ENCODE peak calls at places on chromosomes 13 and 19, in four cellular contexts. M is T-helper 2 cell, K is fibroblast of pulmonary artery, F is testis. U is an unnamed sample.

GRCh38 chr19:42111811-42112210 is 20.4 kb downstream of the POU2F2 start:
- DNase-seq in M (no peak), F (no peak), K (no peak), U (no peak)

GRCh38 chr13:103799028-103799427 is 732.8 kb upstream of the SLC10A2 start:
- DNase-seq in K (no peak), F (no peak), M (no peak), U (no peak)

GRCh38 chr13:51821666-51822065 is 17.7 kb upstream of the DHRS12 start:
- DNase-seq in M (no peak), K (no peak), F (no peak), U (no peak)

GRCh38 chr13:108919036-108919907 is 289.9 kb downstream of the MYO16 start:
- DNase-seq in F (no peak), K (no peak), M (no peak), U (no peak)

GRCh38 chr19:18475762-18476331 is 37.9 kb upstream of the ISYNA1 start:
- DNase-seq in K (no peak), M (no peak), F (no peak), U (no peak)

GRCh38 chr19:3580156-3580955 is 4.9 kb upstream of the GIPC3 start:
- DNase-seq in K (peak; percentile 95), M (no peak), F (no peak), U (no peak)

GRCh38 chr19:39212377-39212742 is 8.3 kb upstream of the SYCN start:
- DNase-seq in F (peak; percentile 41), K (peak; percentile 21), M (peak; percentile 37), U (peak; percentile 74)

GRCh38 chr13:74101436-74101835 is 32.8 kb downstream of the KLF12 start:
- DNase-seq in K (no peak), M (no peak), F (no peak), U (no peak)

GRCh38 chr13:28582892-28583240 is 76.1 kb upstream of the POMP start:
- DNase-seq in F (no peak), K (no peak), M (no peak), U (no peak)

GRCh38 chr19:41570639-41571112 is 5.3 kb upstream of the CEACAM21 start:
- DNase-seq in F (peak; percentile 91), M (peak; percentile 82), K (peak; percentile 75), U (peak; percentile 79)

GRCh38 chr13:33032037-33032625 is 15.9 kb downstream of the KL start:
- DNase-seq in K (no peak), M (no peak), F (no peak), U (no peak)

GRCh38 chr19:18514800-18515682 is 6.8 kb downstream of the ELL start:
- DNase-seq in F (no peak), M (no peak), K (peak; percentile 90), U (peak; percentile 29)

GRCh38 chr19:7860902-7861618 is 13.1 kb downstream of the PRR36 start:
- DNase-seq in F (no peak), K (no peak), M (no peak), U (no peak)

GRCh38 chr13:113364933-113365371 is 1.0 kb upstream of the GRTP1 start:
- DNase-seq in F (peak; percentile 38), K (no peak), M (no peak), U (no peak)

GRCh38 chr13:31227063-31227462 is 27.3 kb downstream of the B3GLCT start:
- DNase-seq in M (no peak), F (no peak), K (peak; percentile 21), U (no peak)

GRCh38 chr13:107301724-107302374 is 733.9 kb upstream of the ARGLU1 start:
- DNase-seq in K (peak; percentile 31), M (no peak), F (no peak), U (no peak)